ENCODE peak calls at places on chromosomes 13 and 19, in six cellular contexts. R is heart right ventricle, J is K562, O is esophagus muscularis mucosa, L is suprapubic skin, H is colonic mucosa. P is an unnamed sample. For H3K4me1, the result is how much of the 10 kb centered on the place peaks cover.

GRCh38 chr19:7988307-7988706 is 17.1 kb downstream of the ELAVL1 start:
- DNase-seq in J (no peak), O (no peak), R (no peak), H (no peak), L (no peak), P (no peak)

GRCh38 chr19:41309225-41310030 is 544 bp upstream of the CCDC97 start:
- DNase-seq in J (no peak), O (no peak), R (no peak), L (no peak), H (no peak), P (peak)

GRCh38 chr19:19530423-19530804 is 1.7 kb downstream of the YJEFN3 start:
- DNase-seq in H (no peak), L (no peak), O (no peak), J (no peak), R (no peak), P (no peak)

GRCh38 chr19:28949535-28949934 is 263.4 kb downstream of the UQCRFS1 start:
- DNase-seq in R (no peak), J (no peak), L (no peak), H (no peak), O (no peak), P (no peak)

GRCh38 chr13:42048323-42048624 is 174 bp upstream of the DGKH start:
- DNase-seq in J (no peak), L (no peak), R (no peak), O (no peak), H (no peak), P (no peak)

GRCh38 chr19:56112313-56112709 is 8.8 kb downstream of the ZNF787 start:
- DNase-seq in H (no peak), R (no peak), L (peak), J (no peak), O (no peak), P (no peak)

GRCh38 chr13:27678306-27679040 is 56.8 kb downstream of the POLR1D start:
- DNase-seq in J (peak), L (no peak), H (peak), R (no peak), O (no peak), P (no peak)

GRCh38 chr13:102812616-102813287 is 13.8 kb downstream of the BIVM start:
- DNase-seq in H (no peak), J (peak), O (no peak), L (no peak), R (no peak), P (no peak)

GRCh38 chr13:34308725-34309124 is 490.8 kb downstream of the RFC3 start:
- DNase-seq in R (no peak), L (no peak), O (no peak), J (no peak), H (no peak), P (no peak)

GRCh38 chr13:73782781-73783180 is 351.4 kb downstream of the KLF12 start:
- DNase-seq in R (no peak), J (no peak), L (no peak), O (no peak), H (no peak), P (no peak)

GRCh38 chr13:44116562-44117315 is 237.0 kb downstream of the LACC1 start:
- DNase-seq in O (peak), L (no peak), H (no peak), J (no peak), R (peak), P (no peak)

GRCh38 chr19:7294571-7295212 is 478 bp upstream of the INSR start:
- DNase-seq in H (peak), O (no peak), L (peak), J (peak), R (peak), P (peak)

GRCh38 chr19:54388001-54388802 is 23.5 kb upstream of the LAIR1 start:
- DNase-seq in L (no peak), H (peak), R (no peak), J (no peak), O (no peak), P (peak)

GRCh38 chr19:2867025-2867991 is at the start of gene ZNF556:
- DNase-seq in O (no peak), R (no peak), L (no peak), H (no peak), J (peak), P (no peak)

GRCh38 chr19:1942934-1943555 is 2.1 kb downstream of the CSNK1G2 start:
- DNase-seq in R (no peak), J (no peak), L (no peak), H (no peak), O (no peak), P (no peak)

GRCh38 chr13:94557836-94558235 is 38.1 kb downstream of the TGDS start:
- DNase-seq in H (no peak), R (no peak), L (no peak), J (no peak), O (no peak), P (no peak)

GRCh38 chr13:85313761-85314503 is 485.3 kb downstream of the SLITRK6 start:
- DNase-seq in O (no peak), L (no peak), R (no peak), J (no peak), H (no peak), P (no peak)

GRCh38 chr19:10288662-10289166 is 1.0 kb upstream of the ICAM5 start:
- DNase-seq in H (peak), L (no peak), J (peak), R (no peak), O (no peak), P (peak)

GRCh38 chr19:5492813-5493409 is 37.7 kb downstream of the ZNRF4 start:
- DNase-seq in J (no peak), H (no peak), L (no peak), O (no peak), R (no peak), P (no peak)

GRCh38 chr13:48564046-48564445 is 31.2 kb upstream of the RCBTB2 start:
- DNase-seq in H (no peak), L (no peak), J (no peak), O (no peak), R (no peak), P (no peak)

DNA sequence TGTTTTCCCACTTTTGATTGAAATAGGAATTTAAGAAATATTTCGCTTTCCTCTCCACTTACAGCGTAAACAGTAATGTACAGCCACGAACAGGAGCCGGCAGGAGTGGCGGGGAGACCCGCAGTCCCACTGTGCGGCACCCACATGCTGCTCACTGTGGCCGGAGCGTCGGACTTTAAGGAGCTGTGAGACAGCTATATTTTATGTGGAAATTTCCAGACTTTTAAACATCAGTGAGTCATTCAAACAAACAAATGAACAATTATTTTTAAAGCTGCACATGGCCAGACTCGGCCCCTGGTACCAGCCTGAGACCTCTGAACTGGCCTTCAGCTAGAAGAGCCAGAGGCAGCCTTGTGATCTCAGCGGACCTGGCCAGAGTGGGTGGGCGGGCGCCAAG is 52.5 kb downstream of the CRYL1 start:
- DNase-seq in J (no peak), L (no peak), R (no peak), H (no peak), O (peak), P (no peak)
- H3K4me1 ChIP-seq in J (under half), L (under half), R (under half), H (under half), O (under half), P (under half)

GRCh38 chr13:23428183-23428528 is 5.3 kb downstream of the SACS start:
- DNase-seq in O (no peak), L (no peak), J (no peak), H (no peak), R (no peak), P (no peak)
- H3K4me3 ChIP-seq in O (no peak), L (no peak), J (no peak), H (no peak), R (no peak), P (no peak)

GRCh38 chr19:51121257-51121656 is 3.4 kb upstream of the SIGLEC9 start:
- DNase-seq in O (no peak), R (no peak), J (no peak), H (no peak), L (no peak), P (peak)

GRCh38 chr19:51124729-51125128 is at the start of gene SIGLEC9:
- DNase-seq in L (peak), R (peak), O (no peak), J (no peak), H (no peak), P (peak)

GRCh38 chr19:51123381-51124186 is 1.1 kb upstream of the SIGLEC9 start:
- DNase-seq in L (no peak), J (no peak), R (no peak), H (no peak), O (no peak), P (no peak)

GRCh38 chr19:51124216-51124615 is 490 bp upstream of the SIGLEC9 start:
- DNase-seq in H (no peak), J (no peak), L (no peak), R (no peak), O (no peak), P (no peak)

DNA sequence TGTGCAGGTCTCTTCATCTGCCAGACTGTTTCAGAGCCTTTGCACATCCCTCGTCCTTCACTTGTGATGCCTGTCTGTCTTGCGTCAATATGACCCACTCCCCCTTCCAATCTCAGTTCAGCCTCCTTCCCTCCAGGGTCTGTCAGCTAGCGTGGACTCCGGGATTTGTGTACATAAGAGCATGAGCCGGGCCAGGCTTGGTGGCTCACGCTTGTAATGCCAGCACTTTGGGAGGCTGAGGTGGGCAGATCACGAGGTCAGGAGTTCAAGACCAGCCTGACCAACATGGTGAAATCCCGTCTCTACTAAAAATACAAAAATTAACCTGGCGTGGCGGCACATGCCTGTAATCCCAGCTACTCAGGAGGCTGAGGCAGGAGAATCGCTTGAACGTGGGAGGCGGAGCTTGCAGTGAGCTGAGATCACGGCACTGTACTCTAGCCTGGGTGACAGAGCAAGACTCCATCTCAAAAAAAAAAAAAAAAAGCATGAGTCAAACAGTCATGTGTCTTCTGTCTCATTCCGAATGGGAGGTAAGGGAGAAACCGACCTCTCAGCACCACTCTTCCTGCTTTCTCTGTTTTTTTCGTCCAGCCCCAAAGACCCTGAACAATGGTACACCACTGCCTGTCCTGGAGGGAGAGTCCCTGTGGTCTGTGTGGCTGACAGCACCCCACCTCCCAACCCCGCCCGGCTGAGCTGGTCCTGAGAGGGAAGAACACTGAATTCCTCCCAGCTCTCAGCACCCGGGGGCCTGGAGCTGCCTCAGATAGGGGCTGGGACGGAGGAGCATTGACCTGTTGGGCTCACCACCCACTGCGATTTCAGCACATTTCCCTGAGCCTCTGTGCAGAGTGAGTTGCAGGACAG is 2.4 kb upstream of the SIGLEC9 start:
- DNase-seq in O (no peak), R (no peak), L (no peak), H (no peak), J (no peak), P (no peak)
- H3K4me1 ChIP-seq in O (under half), R (half or more), L (under half), H (under half), J (under half), P (under half)

DNA sequence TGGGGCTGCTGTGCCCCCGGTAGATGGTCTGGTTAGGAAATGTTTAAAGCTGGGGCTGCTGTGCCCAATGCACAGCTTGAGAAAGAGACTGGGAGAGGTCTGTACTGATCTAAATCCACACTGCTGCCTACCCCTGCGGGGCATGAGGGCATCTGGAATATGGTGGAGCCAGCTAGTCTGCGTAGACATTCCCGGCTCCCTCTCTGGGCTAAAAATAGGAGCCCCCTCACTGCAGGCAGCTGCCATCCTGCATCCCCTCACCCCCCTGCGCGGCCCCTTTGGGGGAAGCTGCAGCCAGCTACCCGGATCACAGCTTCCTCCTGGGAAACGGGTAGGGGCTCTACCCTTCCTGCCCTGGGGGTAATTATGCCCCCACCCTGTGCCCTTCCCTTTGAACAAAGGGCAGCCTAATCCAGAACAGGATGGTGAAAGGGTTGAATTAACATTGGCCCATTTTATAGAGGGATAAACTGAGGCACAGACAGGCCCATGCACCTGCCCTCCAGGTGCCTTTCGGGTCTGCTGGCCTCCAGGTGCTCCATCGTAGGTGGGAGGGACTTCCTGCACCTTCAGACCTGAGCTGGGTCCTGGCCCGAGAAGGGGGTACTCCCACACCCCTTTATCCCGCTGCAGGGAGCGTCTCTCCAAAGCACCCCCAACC is 2.2 kb upstream of the ARID3A start:
- DNase-seq in L (no peak), H (no peak), J (no peak), O (no peak), R (no peak), P (no peak)
- H3K4me3 ChIP-seq in L (no peak), H (no peak), J (peak), O (no peak), R (no peak), P (no peak)

DNA sequence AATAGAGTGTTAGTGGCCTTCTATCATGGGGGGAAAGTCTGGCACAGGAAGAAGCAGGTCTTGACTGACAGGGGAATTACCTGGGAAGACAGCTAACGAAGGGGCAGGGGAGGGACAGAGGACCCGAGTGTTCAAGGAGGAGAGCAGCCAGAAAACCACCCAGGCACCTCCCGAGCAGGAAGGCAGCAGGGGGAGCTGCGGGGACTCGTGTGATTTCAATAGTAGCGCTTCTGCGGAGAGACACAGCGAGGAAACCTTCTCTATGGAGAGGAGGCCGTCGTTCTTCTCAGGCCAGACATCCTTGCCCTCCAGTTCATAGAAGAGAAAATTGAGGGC is 39.9 kb upstream of the NPAS1 start:
- DNase-seq in O (no peak), L (no peak), J (no peak), H (no peak), R (no peak), P (no peak)
- H3K4me1 ChIP-seq in O (half or more), L (half or more), J (under half), H (under half), R (half or more), P (under half)

GRCh38 chr19:18304496-18305312 is 18.2 kb downstream of the LSM4 start:
- DNase-seq in R (peak), O (peak), L (peak), J (peak), H (peak), P (peak)
- H3K4me3 ChIP-seq in R (peak), O (peak), L (peak), J (peak), H (peak), P (no peak)

DNA sequence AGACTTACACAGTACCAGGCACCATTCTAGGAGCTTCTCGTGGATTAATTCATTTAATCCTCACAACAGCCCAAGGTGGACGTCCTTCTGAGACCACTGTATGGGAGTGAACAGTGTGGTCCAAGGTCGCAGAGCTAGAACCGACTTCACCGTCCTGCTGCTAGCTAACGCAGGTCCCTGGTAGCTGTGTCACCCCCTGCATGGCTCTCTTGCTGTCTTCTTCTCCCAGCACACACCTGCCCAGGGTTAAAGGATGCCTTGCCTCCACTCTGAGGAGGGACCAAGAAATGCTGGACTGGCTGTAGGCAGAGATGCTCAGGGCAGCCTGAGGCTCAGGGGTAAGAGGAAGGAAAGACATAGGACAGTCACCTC is 3.0 kb downstream of the AKT2 start:
- DNase-seq in H (no peak), R (no peak), J (no peak), L (no peak), O (no peak), P (peak)
- H3K4me1 ChIP-seq in H (under half), R (half or more), J (half or more), L (half or more), O (half or more), P (under half)

GRCh38 chr19:57825501-57825900 is 4.6 kb upstream of the ZNF587B start:
- DNase-seq in R (no peak), J (no peak), H (no peak), L (no peak), O (no peak), P (no peak)

GRCh38 chr19:57830071-57830602 is at the start of gene ZNF587B:
- DNase-seq in H (peak), J (peak), R (peak), L (no peak), O (no peak), P (peak)

DNA sequence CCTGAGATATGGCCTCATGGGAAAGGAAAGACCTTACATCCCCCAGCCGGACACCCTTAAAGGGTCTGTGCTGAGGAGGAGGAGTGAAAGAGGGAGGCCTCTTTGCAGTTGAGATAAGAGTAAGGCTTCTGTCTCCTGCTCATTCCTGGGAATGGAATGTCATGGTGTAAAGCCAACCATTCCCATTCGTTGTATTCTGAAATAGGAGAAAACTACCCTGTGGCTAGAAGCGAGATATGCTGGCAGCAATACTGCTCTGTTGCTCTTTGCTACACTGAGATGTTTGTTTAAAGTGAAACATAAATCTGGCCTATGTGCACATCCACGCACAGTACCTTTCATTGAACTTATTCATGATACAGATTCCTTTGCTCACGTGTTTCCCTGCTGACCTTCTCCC is 783 bp upstream of the ZNF587B start:
- DNase-seq in H (no peak), O (no peak), J (no peak), R (no peak), L (no peak), P (no peak)
- H3K4me3 ChIP-seq in H (no peak), O (no peak), J (no peak), R (no peak), L (no peak), P (no peak)

GRCh38 chr19:13838943-13839192 is 38.1 kb upstream of the NANOS3 start:
- DNase-seq in R (no peak), L (peak), J (peak), O (no peak), H (no peak), P (no peak)
- H3K4me1 ChIP-seq in R (half or more), L (half or more), J (half or more), O (half or more), H (under half), P (under half)

DNA sequence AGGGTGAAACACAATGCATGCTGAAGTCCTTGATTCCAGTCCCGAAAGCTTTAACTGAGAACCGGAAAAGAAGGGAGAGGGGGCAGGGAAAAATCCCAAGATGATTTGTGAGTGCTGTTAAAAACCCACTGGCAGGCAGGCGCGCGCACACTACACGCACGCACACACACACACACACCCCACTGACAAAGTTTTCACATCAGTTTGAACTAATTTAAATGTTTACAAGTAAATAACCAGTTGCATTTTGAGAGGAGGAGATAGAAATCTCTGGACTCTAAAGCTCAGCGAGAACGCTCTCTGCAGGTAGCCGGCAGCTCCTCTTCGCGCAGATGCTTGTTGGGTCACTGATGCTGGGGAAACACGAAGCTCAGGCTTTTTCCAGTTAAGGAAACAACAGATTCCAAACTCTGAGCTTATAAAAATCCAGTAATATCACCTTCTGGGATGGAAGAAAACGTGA is 818 bp upstream of the SLITRK1 start:
- DNase-seq in L (no peak), H (no peak), J (no peak), R (no peak), O (no peak), P (no peak)
- H3K4me3 ChIP-seq in L (no peak), H (no peak), J (no peak), R (no peak), O (no peak), P (no peak)

P was measured in aorta.